ENCODE peak calls at places on chromosomes 7 and 10, in ten cellular contexts. One of them, this sample, is unnamed.

GRCh38 chr10:74114041-74114448 is 36.6 kb downstream of the AP3M1 start:
- DNase-seq in GM12865: no peak
- DNase-seq in type B pancreatic cell: no peak
- DNase-seq in stimulated activated CD4-positive, alpha-beta T cell treated with anti-CD3 and anti-CD28 coated beads, Interleukin-15, amount 100 ng/mL, for 1 hour: no peak
- DNase-seq in NCI-H2081: no peak
- DNase-seq in memory B cell: no peak
- DNase-seq in AML-193: no peak
- DNase-seq in aorta: peak
- DNase-seq in tibial nerve: no peak
- DNase-seq in neuronal stem cell: no peak
- DNase-seq in this sample: no peak

GRCh38 chr10:23316406-23316805 is 28.2 kb downstream of the C10orf67 start:
- DNase-seq in GM12865: no peak
- DNase-seq in type B pancreatic cell: no peak
- DNase-seq in stimulated activated CD4-positive, alpha-beta T cell treated with anti-CD3 and anti-CD28 coated beads, Interleukin-15, amount 100 ng/mL, for 1 hour: no peak
- DNase-seq in NCI-H2081: no peak
- DNase-seq in memory B cell: no peak
- DNase-seq in AML-193: no peak
- DNase-seq in aorta: no peak
- DNase-seq in tibial nerve: no peak
- DNase-seq in neuronal stem cell: no peak
- DNase-seq in this sample: no peak

GRCh38 chr10:80542053-80542452 is 4.4 kb downstream of the SH2D4B start:
- DNase-seq in GM12865: no peak
- DNase-seq in type B pancreatic cell: no peak
- DNase-seq in stimulated activated CD4-positive, alpha-beta T cell treated with anti-CD3 and anti-CD28 coated beads, Interleukin-15, amount 100 ng/mL, for 1 hour: no peak
- DNase-seq in NCI-H2081: no peak
- DNase-seq in memory B cell: no peak
- DNase-seq in AML-193: no peak
- DNase-seq in aorta: no peak
- DNase-seq in tibial nerve: no peak
- DNase-seq in neuronal stem cell: no peak
- DNase-seq in this sample: no peak

GRCh38 chr7:1114505-1114904 is 26.6 kb downstream of the GPER1 start:
- DNase-seq in GM12865: no peak
- DNase-seq in type B pancreatic cell: no peak
- DNase-seq in stimulated activated CD4-positive, alpha-beta T cell treated with anti-CD3 and anti-CD28 coated beads, Interleukin-15, amount 100 ng/mL, for 1 hour: no peak
- DNase-seq in NCI-H2081: no peak
- DNase-seq in memory B cell: no peak
- DNase-seq in AML-193: no peak
- DNase-seq in aorta: peak
- DNase-seq in tibial nerve: no peak
- DNase-seq in neuronal stem cell: no peak
- DNase-seq in this sample: no peak

GRCh38 chr7:44673324-44673723 is 66.9 kb downstream of the OGDH start:
- DNase-seq in GM12865: peak
- DNase-seq in type B pancreatic cell: no peak
- DNase-seq in stimulated activated CD4-positive, alpha-beta T cell treated with anti-CD3 and anti-CD28 coated beads, Interleukin-15, amount 100 ng/mL, for 1 hour: no peak
- DNase-seq in NCI-H2081: no peak
- DNase-seq in memory B cell: no peak
- DNase-seq in AML-193: no peak
- DNase-seq in aorta: no peak
- DNase-seq in tibial nerve: no peak
- DNase-seq in neuronal stem cell: no peak
- DNase-seq in this sample: no peak

GRCh38 chr7:157402388-157402703 is 65.5 kb downstream of the DNAJB6 start:
- DNase-seq in GM12865: no peak
- DNase-seq in type B pancreatic cell: no peak
- DNase-seq in stimulated activated CD4-positive, alpha-beta T cell treated with anti-CD3 and anti-CD28 coated beads, Interleukin-15, amount 100 ng/mL, for 1 hour: no peak
- DNase-seq in NCI-H2081: no peak
- DNase-seq in memory B cell: no peak
- DNase-seq in AML-193: no peak
- DNase-seq in aorta: no peak
- DNase-seq in tibial nerve: no peak
- DNase-seq in neuronal stem cell: no peak
- DNase-seq in this sample: no peak

GRCh38 chr7:151006590-151007300 is 15.9 kb downstream of the NOS3 start:
- DNase-seq in GM12865: no peak
- DNase-seq in type B pancreatic cell: no peak
- DNase-seq in stimulated activated CD4-positive, alpha-beta T cell treated with anti-CD3 and anti-CD28 coated beads, Interleukin-15, amount 100 ng/mL, for 1 hour: no peak
- DNase-seq in NCI-H2081: no peak
- DNase-seq in memory B cell: no peak
- DNase-seq in AML-193: no peak
- DNase-seq in aorta: peak
- DNase-seq in tibial nerve: no peak
- DNase-seq in neuronal stem cell: no peak
- DNase-seq in this sample: no peak

GRCh38 chr7:30143748-30144251 is 9.0 kb downstream of the MTURN start:
- DNase-seq in GM12865: no peak
- DNase-seq in type B pancreatic cell: no peak
- DNase-seq in stimulated activated CD4-positive, alpha-beta T cell treated with anti-CD3 and anti-CD28 coated beads, Interleukin-15, amount 100 ng/mL, for 1 hour: no peak
- DNase-seq in NCI-H2081: peak
- DNase-seq in memory B cell: no peak
- DNase-seq in AML-193: no peak
- DNase-seq in aorta: no peak
- DNase-seq in tibial nerve: no peak
- DNase-seq in neuronal stem cell: no peak
- DNase-seq in this sample: peak

GRCh38 chr10:93591065-93591808 is 9.8 kb downstream of the RBP4 start:
- DNase-seq in GM12865: no peak
- DNase-seq in type B pancreatic cell: no peak
- DNase-seq in stimulated activated CD4-positive, alpha-beta T cell treated with anti-CD3 and anti-CD28 coated beads, Interleukin-15, amount 100 ng/mL, for 1 hour: no peak
- DNase-seq in NCI-H2081: no peak
- DNase-seq in memory B cell: no peak
- DNase-seq in AML-193: no peak
- DNase-seq in aorta: no peak
- DNase-seq in tibial nerve: no peak
- DNase-seq in neuronal stem cell: no peak
- DNase-seq in this sample: peak

GRCh38 chr7:77813180-77813579 is 14.6 kb downstream of the PHTF2 start:
- DNase-seq in GM12865: no peak
- DNase-seq in type B pancreatic cell: no peak
- DNase-seq in stimulated activated CD4-positive, alpha-beta T cell treated with anti-CD3 and anti-CD28 coated beads, Interleukin-15, amount 100 ng/mL, for 1 hour: no peak
- DNase-seq in NCI-H2081: no peak
- DNase-seq in memory B cell: no peak
- DNase-seq in AML-193: no peak
- DNase-seq in aorta: no peak
- DNase-seq in tibial nerve: no peak
- DNase-seq in neuronal stem cell: no peak
- DNase-seq in this sample: no peak

GRCh38 chr7:33883566-33883965 is 21.8 kb upstream of the BMPER start:
- DNase-seq in GM12865: no peak
- DNase-seq in type B pancreatic cell: no peak
- DNase-seq in stimulated activated CD4-positive, alpha-beta T cell treated with anti-CD3 and anti-CD28 coated beads, Interleukin-15, amount 100 ng/mL, for 1 hour: no peak
- DNase-seq in NCI-H2081: no peak
- DNase-seq in memory B cell: no peak
- DNase-seq in AML-193: no peak
- DNase-seq in aorta: no peak
- DNase-seq in tibial nerve: no peak
- DNase-seq in neuronal stem cell: no peak
- DNase-seq in this sample: no peak

GRCh38 chr10:91214906-91215305 is 5.6 kb upstream of the PCGF5 start:
- DNase-seq in GM12865: no peak
- DNase-seq in type B pancreatic cell: no peak
- DNase-seq in stimulated activated CD4-positive, alpha-beta T cell treated with anti-CD3 and anti-CD28 coated beads, Interleukin-15, amount 100 ng/mL, for 1 hour: no peak
- DNase-seq in NCI-H2081: no peak
- DNase-seq in memory B cell: no peak
- DNase-seq in AML-193: no peak
- DNase-seq in aorta: no peak
- DNase-seq in tibial nerve: no peak
- DNase-seq in neuronal stem cell: no peak
- DNase-seq in this sample: no peak

GRCh38 chr10:4234661-4235060 is 449.7 kb upstream of the KLF6 start:
- DNase-seq in GM12865: peak
- DNase-seq in type B pancreatic cell: no peak
- DNase-seq in stimulated activated CD4-positive, alpha-beta T cell treated with anti-CD3 and anti-CD28 coated beads, Interleukin-15, amount 100 ng/mL, for 1 hour: no peak
- DNase-seq in NCI-H2081: no peak
- DNase-seq in memory B cell: no peak
- DNase-seq in AML-193: no peak
- DNase-seq in aorta: no peak
- DNase-seq in tibial nerve: no peak
- DNase-seq in neuronal stem cell: no peak
- DNase-seq in this sample: no peak

GRCh38 chr7:47936323-47936722 is 11.9 kb downstream of the PKD1L1 start:
- DNase-seq in GM12865: no peak
- DNase-seq in type B pancreatic cell: no peak
- DNase-seq in stimulated activated CD4-positive, alpha-beta T cell treated with anti-CD3 and anti-CD28 coated beads, Interleukin-15, amount 100 ng/mL, for 1 hour: no peak
- DNase-seq in NCI-H2081: no peak
- DNase-seq in memory B cell: no peak
- DNase-seq in AML-193: no peak
- DNase-seq in aorta: no peak
- DNase-seq in tibial nerve: no peak
- DNase-seq in neuronal stem cell: no peak
- DNase-seq in this sample: no peak

GRCh38 chr10:101367569-101368453 is 13.8 kb downstream of the BTRC start:
- DNase-seq in GM12865: no peak
- DNase-seq in type B pancreatic cell: no peak
- DNase-seq in stimulated activated CD4-positive, alpha-beta T cell treated with anti-CD3 and anti-CD28 coated beads, Interleukin-15, amount 100 ng/mL, for 1 hour: no peak
- DNase-seq in NCI-H2081: peak
- DNase-seq in memory B cell: no peak
- DNase-seq in AML-193: no peak
- DNase-seq in aorta: no peak
- DNase-seq in tibial nerve: no peak
- DNase-seq in neuronal stem cell: no peak
- DNase-seq in this sample: no peak

GRCh38 chr7:18939771-18940576 is 177.5 kb downstream of the TWIST1 start:
- DNase-seq in GM12865: no peak
- DNase-seq in type B pancreatic cell: no peak
- DNase-seq in stimulated activated CD4-positive, alpha-beta T cell treated with anti-CD3 and anti-CD28 coated beads, Interleukin-15, amount 100 ng/mL, for 1 hour: no peak
- DNase-seq in NCI-H2081: no peak
- DNase-seq in memory B cell: no peak
- DNase-seq in AML-193: no peak
- DNase-seq in aorta: no peak
- DNase-seq in tibial nerve: no peak
- DNase-seq in neuronal stem cell: no peak
- DNase-seq in this sample: no peak

GRCh38 chr7:117567781-117568180 is 88.0 kb downstream of the CFTR start:
- DNase-seq in GM12865: no peak
- DNase-seq in type B pancreatic cell: no peak
- DNase-seq in stimulated activated CD4-positive, alpha-beta T cell treated with anti-CD3 and anti-CD28 coated beads, Interleukin-15, amount 100 ng/mL, for 1 hour: no peak
- DNase-seq in NCI-H2081: no peak
- DNase-seq in memory B cell: no peak
- DNase-seq in AML-193: no peak
- DNase-seq in aorta: no peak
- DNase-seq in tibial nerve: no peak
- DNase-seq in neuronal stem cell: no peak
- DNase-seq in this sample: no peak

GRCh38 chr10:119209050-119209735 is 1.8 kb downstream of the GRK5 start:
- DNase-seq in GM12865: peak
- DNase-seq in type B pancreatic cell: peak
- DNase-seq in stimulated activated CD4-positive, alpha-beta T cell treated with anti-CD3 and anti-CD28 coated beads, Interleukin-15, amount 100 ng/mL, for 1 hour: peak
- DNase-seq in NCI-H2081: no peak
- DNase-seq in memory B cell: peak
- DNase-seq in AML-193: peak
- DNase-seq in aorta: peak
- DNase-seq in tibial nerve: peak
- DNase-seq in neuronal stem cell: peak
- DNase-seq in this sample: peak

GRCh38 chr7:20399516-20399915 is 68.8 kb downstream of the ITGB8 start:
- DNase-seq in GM12865: no peak
- DNase-seq in type B pancreatic cell: no peak
- DNase-seq in stimulated activated CD4-positive, alpha-beta T cell treated with anti-CD3 and anti-CD28 coated beads, Interleukin-15, amount 100 ng/mL, for 1 hour: no peak
- DNase-seq in NCI-H2081: no peak
- DNase-seq in memory B cell: no peak
- DNase-seq in AML-193: no peak
- DNase-seq in aorta: no peak
- DNase-seq in tibial nerve: no peak
- DNase-seq in neuronal stem cell: no peak
- DNase-seq in this sample: no peak

GRCh38 chr7:98135984-98136383 is 29.3 kb downstream of the LMTK2 start:
- DNase-seq in GM12865: no peak
- DNase-seq in type B pancreatic cell: no peak
- DNase-seq in stimulated activated CD4-positive, alpha-beta T cell treated with anti-CD3 and anti-CD28 coated beads, Interleukin-15, amount 100 ng/mL, for 1 hour: no peak
- DNase-seq in NCI-H2081: peak
- DNase-seq in memory B cell: no peak
- DNase-seq in AML-193: no peak
- DNase-seq in aorta: no peak
- DNase-seq in tibial nerve: no peak
- DNase-seq in neuronal stem cell: no peak
- DNase-seq in this sample: no peak

GRCh38 chr10:24439935-24440334 is 231.0 kb downstream of the KIAA1217 start:
- DNase-seq in GM12865: no peak
- DNase-seq in type B pancreatic cell: no peak
- DNase-seq in stimulated activated CD4-positive, alpha-beta T cell treated with anti-CD3 and anti-CD28 coated beads, Interleukin-15, amount 100 ng/mL, for 1 hour: no peak
- DNase-seq in NCI-H2081: no peak
- DNase-seq in memory B cell: no peak
- DNase-seq in AML-193: no peak
- DNase-seq in aorta: no peak
- DNase-seq in tibial nerve: no peak
- DNase-seq in neuronal stem cell: no peak
- DNase-seq in this sample: no peak

GRCh38 chr7:159071260-159071659 is 73.4 kb downstream of the VIPR2 start:
- DNase-seq in GM12865: no peak
- DNase-seq in type B pancreatic cell: no peak
- DNase-seq in stimulated activated CD4-positive, alpha-beta T cell treated with anti-CD3 and anti-CD28 coated beads, Interleukin-15, amount 100 ng/mL, for 1 hour: no peak
- DNase-seq in NCI-H2081: no peak
- DNase-seq in memory B cell: no peak
- DNase-seq in AML-193: no peak
- DNase-seq in aorta: no peak
- DNase-seq in tibial nerve: no peak
- DNase-seq in neuronal stem cell: no peak
- DNase-seq in this sample: no peak

GRCh38 chr7:159012353-159013069 is 132.2 kb downstream of the VIPR2 start:
- DNase-seq in GM12865: no peak
- DNase-seq in type B pancreatic cell: no peak
- DNase-seq in stimulated activated CD4-positive, alpha-beta T cell treated with anti-CD3 and anti-CD28 coated beads, Interleukin-15, amount 100 ng/mL, for 1 hour: no peak
- DNase-seq in NCI-H2081: peak
- DNase-seq in memory B cell: no peak
- DNase-seq in AML-193: no peak
- DNase-seq in aorta: peak
- DNase-seq in tibial nerve: no peak
- DNase-seq in neuronal stem cell: no peak
- DNase-seq in this sample: peak

GRCh38 chr7:157651366-157652160 is 314.8 kb downstream of the DNAJB6 start:
- DNase-seq in GM12865: no peak
- DNase-seq in type B pancreatic cell: no peak
- DNase-seq in stimulated activated CD4-positive, alpha-beta T cell treated with anti-CD3 and anti-CD28 coated beads, Interleukin-15, amount 100 ng/mL, for 1 hour: no peak
- DNase-seq in NCI-H2081: no peak
- DNase-seq in memory B cell: no peak
- DNase-seq in AML-193: no peak
- DNase-seq in aorta: no peak
- DNase-seq in tibial nerve: no peak
- DNase-seq in neuronal stem cell: no peak
- DNase-seq in this sample: no peak

GRCh38 chr7:922334-923107 is 32.0 kb downstream of the ADAP1 start:
- DNase-seq in GM12865: no peak
- DNase-seq in type B pancreatic cell: no peak
- DNase-seq in stimulated activated CD4-positive, alpha-beta T cell treated with anti-CD3 and anti-CD28 coated beads, Interleukin-15, amount 100 ng/mL, for 1 hour: no peak
- DNase-seq in NCI-H2081: no peak
- DNase-seq in memory B cell: no peak
- DNase-seq in AML-193: no peak
- DNase-seq in aorta: peak
- DNase-seq in tibial nerve: no peak
- DNase-seq in neuronal stem cell: no peak
- DNase-seq in this sample: no peak

GRCh38 chr10:117497736-117498135 is 44.8 kb upstream of the EMX2 start:
- DNase-seq in GM12865: no peak
- DNase-seq in type B pancreatic cell: no peak
- DNase-seq in stimulated activated CD4-positive, alpha-beta T cell treated with anti-CD3 and anti-CD28 coated beads, Interleukin-15, amount 100 ng/mL, for 1 hour: no peak
- DNase-seq in NCI-H2081: no peak
- DNase-seq in memory B cell: no peak
- DNase-seq in AML-193: no peak
- DNase-seq in aorta: no peak
- DNase-seq in tibial nerve: no peak
- DNase-seq in neuronal stem cell: no peak
- DNase-seq in this sample: no peak

GRCh38 chr10:52313350-52314006 is 603 bp upstream of the DKK1 start:
- DNase-seq in GM12865: no peak
- DNase-seq in type B pancreatic cell: no peak
- DNase-seq in stimulated activated CD4-positive, alpha-beta T cell treated with anti-CD3 and anti-CD28 coated beads, Interleukin-15, amount 100 ng/mL, for 1 hour: no peak
- DNase-seq in NCI-H2081: no peak
- DNase-seq in memory B cell: no peak
- DNase-seq in AML-193: no peak
- DNase-seq in aorta: no peak
- DNase-seq in tibial nerve: no peak
- DNase-seq in neuronal stem cell: no peak
- DNase-seq in this sample: no peak

GRCh38 chr7:98211676-98212531 is 665 bp downstream of the BHLHA15 start:
- DNase-seq in GM12865: no peak
- DNase-seq in type B pancreatic cell: no peak
- DNase-seq in stimulated activated CD4-positive, alpha-beta T cell treated with anti-CD3 and anti-CD28 coated beads, Interleukin-15, amount 100 ng/mL, for 1 hour: no peak
- DNase-seq in NCI-H2081: no peak
- DNase-seq in memory B cell: no peak
- DNase-seq in AML-193: no peak
- DNase-seq in aorta: peak
- DNase-seq in tibial nerve: no peak
- DNase-seq in neuronal stem cell: no peak
- DNase-seq in this sample: peak

This sample was measured in RPMI8226.